ENCODE peak calls at places on chromosomes 7 and 10, in six cellular contexts. U is H1, V is neuronal stem cell, J is H9, G is IMR-90, E is mesendoderm. M is an unnamed sample.

GRCh38 chr7:81672872-81673271 is 97.0 kb downstream of the HGF start:
- DNase-seq in U (no peak), J (peak), G (no peak), E (peak), V (peak), M (no peak)

GRCh38 chr10:68156373-68157185 is 47.3 kb downstream of the MYPN start:
- DNase-seq in V (peak), J (peak), E (peak), U (no peak), G (peak), M (peak)

GRCh38 chr7:22949944-22950343 is 64.0 kb downstream of the HYCC1 start:
- DNase-seq in E (peak), J (no peak), V (no peak), U (no peak), G (no peak), M (no peak)

GRCh38 chr10:127882801-127883459 is 9.8 kb downstream of the CLRN3 start:
- DNase-seq in U (no peak), V (no peak), G (no peak), J (no peak), E (no peak), M (peak)

GRCh38 chr10:36634916-36635315 is 490.5 kb upstream of the ANKRD30A start:
- DNase-seq in G (peak), V (no peak), J (no peak), E (no peak), U (no peak), M (no peak)

GRCh38 chr10:26448292-26448691 is 10.2 kb downstream of the APBB1IP start:
- DNase-seq in V (no peak), U (no peak), E (no peak), G (no peak), J (no peak), M (no peak)

GRCh38 chr7:16801111-16801542 is 3.7 kb downstream of the AGR2 start:
- DNase-seq in E (peak), V (peak), U (no peak), J (no peak), G (peak), M (peak)

GRCh38 chr10:122738031-122738430 is 38.4 kb upstream of the C10orf120 start:
- DNase-seq in J (no peak), U (no peak), E (no peak), G (no peak), V (no peak), M (no peak)

GRCh38 chr10:30786131-30786530 is 156.6 kb upstream of the LYZL2 start:
- DNase-seq in E (no peak), V (no peak), G (peak), J (no peak), U (no peak), M (no peak)

GRCh38 chr10:131206136-131206995 is 105.2 kb downstream of the TCERG1L start:
- DNase-seq in U (no peak), J (peak), G (no peak), V (no peak), E (no peak), M (no peak)

GRCh38 chr7:20784311-20785210 is 2.1 kb downstream of the SP8 start:
- DNase-seq in V (no peak), U (no peak), G (no peak), E (peak), J (peak), M (peak)

GRCh38 chr10:114544045-114544659 is 113.9 kb downstream of the ABLIM1 start:
- DNase-seq in J (no peak), E (no peak), V (no peak), U (no peak), G (no peak), M (no peak)

GRCh38 chr10:29583674-29584073 is 51.1 kb downstream of the SVIL start:
- DNase-seq in V (no peak), J (no peak), G (peak), U (no peak), E (no peak), M (no peak)

GRCh38 chr10:28761084-28761875 is 84.0 kb downstream of the BAMBI start:
- DNase-seq in E (peak), J (no peak), V (no peak), G (no peak), U (no peak), M (peak)

GRCh38 chr7:130486114-130486962 is 5.5 kb upstream of the MEST start:
- DNase-seq in J (peak), U (peak), E (peak), V (peak), G (no peak), M (peak)

GRCh38 chr7:107998150-107998549 is 4.8 kb downstream of the LAMB1 start:
- DNase-seq in E (no peak), U (no peak), G (no peak), J (no peak), V (no peak), M (no peak)

GRCh38 chr7:73906874-73907273 is 45.9 kb downstream of the TMEM270 start:
- DNase-seq in G (no peak), J (no peak), U (no peak), V (no peak), E (no peak), M (no peak)

GRCh38 chr7:155815332-155816191 is 3.3 kb upstream of the SHH start:
- DNase-seq in E (peak), J (peak), V (no peak), U (no peak), G (peak), M (peak)

GRCh38 chr10:22927661-22928403 is at the start of gene ARMC3:
- DNase-seq in G (no peak), V (peak), E (peak), J (peak), U (peak), M (peak)

GRCh38 chr10:31769564-31769963 is 159.1 kb downstream of the ARHGAP12 start:
- DNase-seq in U (no peak), V (no peak), E (no peak), G (peak), J (no peak), M (no peak)

GRCh38 chr7:29839302-29839701 is 33.0 kb downstream of the WIPF3 start:
- DNase-seq in E (peak), J (no peak), U (no peak), V (no peak), G (peak), M (peak)

GRCh38 chr10:106980711-106981460 is 183.6 kb downstream of the SORCS1 start:
- DNase-seq in E (no peak), V (no peak), U (no peak), J (no peak), G (no peak), M (no peak)

GRCh38 chr7:73908123-73908611 is 47.2 kb downstream of the TMEM270 start:
- DNase-seq in U (no peak), E (no peak), G (no peak), V (no peak), J (no peak), M (no peak)

GRCh38 chr7:66758964-66759628 is 18.6 kb downstream of the RABGEF1 start:
- DNase-seq in U (no peak), G (no peak), E (no peak), V (no peak), J (no peak), M (peak)

GRCh38 chr10:18254086-18254485 is 113.9 kb downstream of the CACNB2 start:
- DNase-seq in G (peak), E (no peak), U (no peak), V (no peak), J (no peak), M (no peak)

GRCh38 chr7:108014747-108015682 is 12.1 kb upstream of the LAMB1 start:
- DNase-seq in V (no peak), J (no peak), E (no peak), U (no peak), G (peak), M (peak)

GRCh38 chr7:158957507-158957900 is 101.1 kb downstream of the DYNC2I1 start:
- DNase-seq in G (no peak), V (no peak), E (no peak), J (no peak), U (no peak), M (no peak)

GRCh38 chr7:30658471-30659074 is 23.7 kb downstream of the CRHR2 start:
- DNase-seq in E (no peak), U (no peak), V (no peak), J (no peak), G (no peak), M (no peak)

GRCh38 chr7:157397751-157398691 is 61.2 kb downstream of the DNAJB6 start:
- DNase-seq in E (peak), J (peak), G (peak), U (no peak), V (peak), M (peak)

GRCh38 chr7:44977304-44977858 is 1.4 kb downstream of the MYO1G start:
- DNase-seq in U (no peak), J (no peak), G (no peak), V (no peak), E (no peak), M (no peak)

GRCh38 chr7:44976040-44976745 is 2.6 kb downstream of the MYO1G start:
- DNase-seq in U (no peak), J (no peak), G (no peak), V (no peak), E (no peak), M (no peak)

GRCh38 chr7:44975331-44976039 is 3.3 kb downstream of the MYO1G start:
- DNase-seq in V (no peak), U (no peak), G (no peak), J (no peak), E (no peak), M (no peak)

GRCh38 chr7:44977956-44978355 is 859 bp downstream of the MYO1G start:
- DNase-seq in U (no peak), J (no peak), V (no peak), E (no peak), G (no peak), M (no peak)

GRCh38 chr7:44976746-44977196 is 2.0 kb downstream of the MYO1G start:
- DNase-seq in G (no peak), U (no peak), V (no peak), J (no peak), E (no peak), M (no peak)
- H3K4ac ChIP-seq in G (no peak), U (no peak), V (no peak), J (no peak), E (no peak), M (no peak)

GRCh38 chr7:151076863-151077704 is 3.5 kb downstream of the FASTK start:
- DNase-seq in U (no peak), J (peak), V (no peak), G (no peak), E (peak), M (peak)
- H3K4ac ChIP-seq in U (no peak), J (no peak), V (no peak), G (no peak), E (no peak), M (no peak)

GRCh38 chr10:19745672-19746071 is 70.6 kb upstream of the PLXDC2 start:
- DNase-seq in V (no peak), G (no peak), E (no peak), U (no peak), J (no peak), M (no peak)
- H3K4ac ChIP-seq in V (no peak), G (no peak), E (no peak), U (no peak), J (no peak), M (no peak)

GRCh38 chr10:50992972-50993766 is 81.1 kb upstream of the PRKG1 start:
- DNase-seq in V (no peak), G (peak), E (peak), J (peak), U (no peak), M (no peak)
- H3K4ac ChIP-seq in V (no peak), G (peak), E (no peak), J (no peak), U (no peak), M (no peak)

GRCh38 chr10:72273410-72274212 is at the start of gene DDIT4:
- DNase-seq in G (peak), J (peak), U (peak), V (peak), E (peak), M (peak)
- H3K4ac ChIP-seq in G (peak), J (no peak), U (peak), V (peak), E (peak), M (peak)

GRCh38 chr10:103676058-103676785 is 179.2 kb downstream of the SH3PXD2A start:
- DNase-seq in G (peak), J (no peak), E (peak), U (no peak), V (no peak), M (peak)
- H3K4ac ChIP-seq in G (peak), J (no peak), E (no peak), U (no peak), V (no peak), M (peak)

GRCh38 chr7:153414288-153414629 is 637.9 kb upstream of the DPP6 start:
- DNase-seq in J (no peak), E (no peak), G (no peak), U (no peak), V (no peak), M (no peak)
- H3K4ac ChIP-seq in J (no peak), E (no peak), G (no peak), U (no peak), V (no peak), M (no peak)

DNA sequence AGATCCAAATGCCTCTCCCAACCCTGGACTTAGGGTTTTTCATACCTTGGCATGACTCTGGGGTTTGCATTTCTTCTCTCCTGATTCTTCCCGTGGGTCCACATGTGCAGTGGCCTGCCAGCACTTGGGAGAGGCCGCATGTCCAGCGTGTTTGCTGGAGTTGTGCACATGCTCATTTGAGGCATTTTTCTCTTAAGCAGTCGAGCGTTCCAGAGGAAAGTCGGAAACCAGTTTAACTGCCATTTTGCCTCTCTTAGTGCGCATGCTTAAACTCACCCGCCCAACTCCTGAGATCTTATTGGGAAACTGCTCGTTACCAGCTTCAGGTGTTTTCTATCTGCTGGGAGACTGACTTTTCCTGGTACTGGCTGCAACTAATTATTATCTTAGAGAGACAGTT is 888.4 kb upstream of the PHF14 start:
- DNase-seq in G (no peak), J (no peak), U (no peak), V (no peak), E (no peak), M (no peak)
- H3K4ac ChIP-seq in G (no peak), J (no peak), U (no peak), V (no peak), E (no peak), M (no peak)